ENCODE peak calls at places on chromosomes 4 and X, in six cellular contexts. Z is K562, D is colonic mucosa, K is fibroblast of the aortic adventitia, L is adrenal gland, Q is HepG2. M is an unnamed sample.
A peak's percentile ranks its signal among the peaks of the same experiment; 100 is the strongest.

GRCh38 chrX:17854521-17854920 is 6.6 kb downstream of the RAI2 start:
- DNase-seq in L (no peak), K (no peak), Q (no peak), Z (no peak), D (no peak), M (no peak)

GRCh38 chrX:150547511-150548115 is 20.8 kb upstream of the MTM1 start:
- DNase-seq in Q (no peak), K (peak; percentile 36), Z (peak; percentile 68), D (peak; percentile 71), L (peak; percentile 80), M (peak; percentile 38)

GRCh38 chr4:101019941-101020401 is 327.4 kb downstream of the PPP3CA start:
- DNase-seq in K (no peak), Z (no peak), L (no peak), D (peak; percentile 34), Q (peak; percentile 25), M (no peak)

GRCh38 chrX:49209434-49210251 is 9.7 kb upstream of the SYP start:
- DNase-seq in Q (no peak), Z (peak; percentile 48), K (no peak), L (no peak), D (no peak), M (no peak)

GRCh38 chr4:75046226-75046625 is 113.3 kb downstream of the PARM1 start:
- DNase-seq in K (no peak), D (no peak), L (no peak), Q (no peak), Z (no peak), M (no peak)

GRCh38 chrX:68415289-68415688 is 18.0 kb downstream of the OPHN1 start:
- DNase-seq in K (peak; percentile 42), Q (no peak), D (no peak), L (peak; percentile 43), Z (no peak), M (peak; percentile 80)

GRCh38 chrX:10168226-10168625 is 11.5 kb downstream of the CLCN4 start:
- DNase-seq in L (no peak), D (no peak), K (no peak), Q (peak; percentile 70), Z (no peak), M (peak; percentile 44)

GRCh38 chrX:24396930-24397277 is 36.5 kb downstream of the SUPT20HL1 start:
- DNase-seq in Z (no peak), L (no peak), K (no peak), D (no peak), Q (no peak), M (no peak)

GRCh38 chr4:87046111-87046510 is 111.3 kb downstream of the AFF1 start:
- DNase-seq in K (peak; percentile 88), D (no peak), Q (no peak), L (no peak), Z (no peak), M (peak; percentile 81)

GRCh38 chr4:139972305-139972704 is 181.7 kb downstream of the MAML3 start:
- DNase-seq in Z (no peak), D (no peak), Q (no peak), L (no peak), K (no peak), M (no peak)

GRCh38 chrX:8579602-8580001 is 115.0 kb downstream of the VCX3B start:
- DNase-seq in Q (no peak), K (no peak), Z (no peak), D (no peak), L (no peak), M (no peak)

GRCh38 chrX:16671005-16671404 is 21.0 kb downstream of the S100G start:
- DNase-seq in L (peak; percentile 36), K (peak; percentile 79), D (no peak), Z (peak; percentile 46), Q (peak; percentile 5), M (peak; percentile 76)

GRCh38 chr4:100988876-100989275 is 358.4 kb downstream of the PPP3CA start:
- DNase-seq in K (no peak), Z (no peak), Q (no peak), L (no peak), D (no peak), M (peak; percentile 24)

GRCh38 chrX:30941898-30942297 is 52.8 kb upstream of the TAB3 start:
- DNase-seq in L (no peak), Q (no peak), D (no peak), K (no peak), Z (no peak), M (no peak)

GRCh38 chrX:43949669-43950068 is 23.5 kb downstream of the NDP start:
- DNase-seq in D (no peak), Q (peak; percentile 10), L (peak; percentile 36), Z (no peak), K (no peak), M (no peak)

GRCh38 chr4:185867770-185868169 is 55.8 kb upstream of the SORBS2 start:
- DNase-seq in Q (no peak), K (no peak), Z (no peak), D (no peak), L (no peak), M (no peak)

GRCh38 chr4:56906534-56906933 is 1.2 kb upstream of the REST start:
- DNase-seq in D (no peak), Q (no peak), L (no peak), Z (no peak), K (peak; percentile 6), M (no peak)

GRCh38 chr4:56907009-56907408 is 691 bp upstream of the REST start:
- DNase-seq in D (peak; percentile 24), L (peak; percentile 29), Z (no peak), Q (no peak), K (no peak), M (no peak)

GRCh38 chr4:56907489-56908205 is at the start of gene REST:
- DNase-seq in K (peak; percentile 47), Z (peak; percentile 88), D (peak; percentile 83), Q (peak; percentile 21), L (peak; percentile 74), M (peak; percentile 63)

GRCh38 chr4:56909083-56909981 is 1.6 kb downstream of the REST start:
- DNase-seq in Q (peak; percentile 28), Z (no peak), K (peak; percentile 58), L (peak; percentile 57), D (no peak), M (peak; percentile 56)

DNA sequence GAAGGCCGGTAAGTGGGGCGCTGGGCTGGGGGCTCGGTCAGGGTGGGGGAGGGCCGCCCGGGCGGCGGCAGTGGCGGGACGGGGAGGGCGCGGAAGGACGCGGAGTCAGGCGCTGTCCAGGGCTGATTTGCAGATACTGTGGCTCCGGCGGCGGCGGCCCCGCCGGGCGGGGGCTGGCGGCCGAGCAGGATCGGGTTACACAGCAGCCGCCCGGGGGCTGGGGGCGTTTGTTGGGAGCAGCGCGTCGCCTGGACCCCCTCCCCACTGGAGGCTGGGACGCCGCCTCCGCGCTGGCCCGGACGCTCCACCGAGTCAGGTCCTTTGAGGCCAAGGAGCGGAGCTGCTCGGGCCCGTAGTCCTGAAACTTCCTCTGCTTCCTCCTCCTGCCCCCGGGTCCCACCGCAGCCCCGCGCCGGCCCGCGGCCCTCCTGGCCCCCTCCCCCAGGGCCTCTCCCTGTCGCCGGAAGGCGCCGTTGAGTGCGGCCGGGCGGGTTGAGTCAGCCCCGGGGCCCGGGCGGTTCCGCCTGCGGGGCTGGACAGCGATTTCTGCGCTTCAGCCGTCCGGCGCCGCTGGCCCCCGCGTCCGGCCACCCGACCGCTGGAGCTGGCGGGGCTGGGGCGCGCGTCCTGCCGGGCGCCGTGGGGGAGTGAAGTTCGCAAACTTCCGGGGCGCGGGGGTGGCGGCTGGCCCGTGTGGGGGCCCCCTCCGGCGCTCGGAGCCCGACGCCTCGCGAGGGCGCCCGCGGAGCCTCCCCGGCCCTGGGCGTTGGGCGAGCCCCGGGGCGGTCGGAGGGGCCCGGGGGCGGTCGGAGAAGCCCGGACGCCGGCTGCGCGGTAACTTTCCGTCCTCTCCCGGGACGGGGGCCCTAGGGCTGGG is 744 bp downstream of the REST start:
- DNase-seq in Z (peak; percentile 86), L (peak; percentile 67), D (peak; percentile 59), Q (peak; percentile 47), K (peak; percentile 46), M (peak; percentile 54)
- TF ChIP-seq CTCF in Z (peak; percentile 26), L (no peak), D (no peak), Q (peak; percentile 16), K (no peak), M (no peak)

DNA sequence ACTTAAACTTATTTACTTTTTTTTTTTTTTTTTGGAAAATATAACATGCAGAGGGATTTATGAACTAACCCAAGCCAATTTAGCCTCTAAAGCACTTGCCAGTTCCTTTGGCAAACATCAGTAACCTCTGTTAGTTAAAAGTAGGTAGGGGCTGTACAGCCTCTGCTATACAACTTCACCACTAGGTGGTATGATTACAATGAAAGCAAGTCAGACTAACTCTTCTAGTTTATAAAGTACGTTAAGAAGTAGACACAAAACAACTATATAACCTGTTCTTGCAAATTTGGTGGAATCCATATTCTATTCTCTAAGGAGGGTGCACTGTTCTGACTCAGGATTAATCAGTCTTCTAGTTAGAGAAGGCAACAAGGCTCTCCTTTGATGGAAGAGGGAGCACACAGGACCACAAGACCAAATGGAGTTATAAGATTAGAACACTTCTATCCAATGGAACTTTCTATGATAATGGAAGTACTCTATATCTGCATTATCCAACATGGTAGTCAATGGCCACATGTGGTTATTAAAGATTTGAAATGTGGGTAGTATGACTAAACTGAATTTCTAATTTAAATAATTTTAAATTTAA is 12.8 kb downstream of the AIMP1 start:
- DNase-seq in L (no peak), Z (peak; percentile 27), K (peak; percentile 70), D (no peak), Q (peak; percentile 57), M (peak; percentile 69)
- TF ChIP-seq CTCF in L (peak; percentile 62), Z (peak; percentile 30), K (peak; percentile 83), D (peak; percentile 54), Q (peak; percentile 69), M (peak; percentile 85)

DNA sequence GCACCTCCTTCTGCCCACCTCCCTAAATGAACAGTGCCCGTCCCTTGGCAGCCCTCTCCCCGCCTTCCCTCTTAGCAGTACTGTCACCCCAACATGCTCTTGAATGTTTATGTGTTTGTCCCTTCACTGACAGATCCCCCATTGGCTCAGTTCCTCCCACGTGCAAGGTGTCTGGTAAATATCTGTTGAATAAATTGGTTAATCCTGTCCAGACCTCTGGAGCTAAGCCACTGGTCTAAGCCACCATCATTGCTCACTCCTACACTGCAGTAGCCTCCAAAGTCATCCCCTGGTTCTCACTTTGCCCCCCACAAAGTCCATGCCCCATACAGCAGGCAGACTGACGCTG is 26.1 kb upstream of the MAN2B2 start:
- DNase-seq in K (no peak), Q (no peak), D (no peak), L (no peak), Z (no peak), M (no peak)
- TF ChIP-seq CTCF in K (no peak), Q (no peak), D (no peak), L (no peak), Z (no peak), M (no peak)

DNA sequence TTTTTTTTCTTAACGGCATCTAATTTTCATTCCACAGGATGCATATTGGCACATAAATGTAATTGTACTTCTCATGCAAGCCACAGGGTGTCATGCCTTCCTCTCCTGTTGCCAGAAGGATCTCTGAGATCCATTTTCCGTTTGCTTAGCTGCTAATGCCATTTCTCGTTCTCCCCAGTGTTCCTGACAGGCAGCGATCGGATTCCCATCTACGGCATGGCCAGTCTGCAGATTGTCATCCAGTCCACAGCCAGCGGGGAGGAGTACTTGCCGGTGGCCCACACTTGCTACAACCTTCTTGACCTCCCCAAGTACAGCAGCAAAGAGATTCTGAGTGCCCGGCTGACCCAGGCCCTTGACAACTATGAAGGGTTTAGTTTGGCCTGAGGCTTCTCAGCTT is 8.9 kb upstream of the NAP1L5 start:
- DNase-seq in Q (peak; percentile 53), K (peak; percentile 82), L (peak; percentile 52), D (no peak), Z (no peak), M (peak; percentile 76)
- TF ChIP-seq CTCF in Q (peak; percentile 72), K (peak; percentile 74), L (peak; percentile 70), D (no peak), Z (peak; percentile 43), M (peak; percentile 80)

GRCh38 chr4:76108467-76109181 is 34.1 kb downstream of the ART3 start:
- DNase-seq in Z (no peak), K (no peak), L (no peak), Q (peak; percentile 20), D (no peak), M (no peak)

GRCh38 chr4:76106442-76106841 is 31.9 kb downstream of the ART3 start:
- DNase-seq in D (no peak), Z (no peak), L (no peak), K (no peak), Q (no peak), M (no peak)

GRCh38 chr4:76105652-76106051 is 31.1 kb downstream of the ART3 start:
- DNase-seq in Q (no peak), L (no peak), Z (no peak), D (no peak), K (no peak), M (no peak)
- TF ChIP-seq CTCF in Q (no peak), L (no peak), Z (peak; percentile 37), D (no peak), K (no peak), M (no peak)

M was measured in AG10803.